ENCODE peak calls at places on chromosomes 7 and 10, in seven cellular contexts. Z, V, R, W, Q, Y and H are unnamed samples.

GRCh38 chr10:107718868-107719267 is 554.4 kb upstream of the SORCS1 start:
- DNase-seq in Z (no peak), V (no peak), R (no peak), W (peak), Q (no peak), Y (no peak), H (no peak)

GRCh38 chr7:73526892-73527821 is 5.1 kb upstream of the BAZ1B start:
- DNase-seq in Z (no peak), V (no peak), R (no peak), W (no peak), Q (no peak), Y (no peak), H (no peak)

GRCh38 chr7:101708223-101708622 is 79.1 kb upstream of the MYL10 start:
- DNase-seq in Z (no peak), V (no peak), R (no peak), W (no peak), Q (no peak), Y (no peak), H (no peak)

GRCh38 chr10:7305053-7305452 is 105.8 kb downstream of the SFMBT2 start:
- DNase-seq in Z (no peak), V (no peak), R (no peak), W (no peak), Q (no peak), Y (no peak), H (no peak)

GRCh38 chr7:106812027-106812643 is 52.9 kb upstream of the PIK3CG start:
- DNase-seq in Z (no peak), V (no peak), R (no peak), W (no peak), Q (no peak), Y (no peak), H (no peak)

GRCh38 chr10:63707254-63707910 is 186.2 kb downstream of the REEP3 start:
- DNase-seq in Z (peak), V (no peak), R (peak), W (peak), Q (peak), Y (peak), H (no peak)

GRCh38 chr7:157556339-157556944 is 219.6 kb downstream of the DNAJB6 start:
- DNase-seq in Z (no peak), V (no peak), R (no peak), W (no peak), Q (no peak), Y (peak), H (no peak)

GRCh38 chr10:130388746-130389145 is 252.6 kb downstream of the GLRX3 start:
- DNase-seq in Z (no peak), V (no peak), R (no peak), W (no peak), Q (no peak), Y (peak), H (no peak)

GRCh38 chr10:95211606-95212279 is 17.7 kb downstream of the ACSM6 start:
- DNase-seq in Z (no peak), V (no peak), R (no peak), W (no peak), Q (no peak), Y (no peak), H (no peak)

GRCh38 chr10:132611026-132611910 is 73.7 kb downstream of the INPP5A start:
- DNase-seq in Z (no peak), V (no peak), R (no peak), W (no peak), Q (no peak), Y (peak), H (no peak)

GRCh38 chr10:34866848-34867247 is 51.8 kb upstream of the PARD3 start:
- DNase-seq in Z (no peak), V (peak), R (no peak), W (no peak), Q (no peak), Y (no peak), H (no peak)

GRCh38 chr7:158378978-158379377 is 208.6 kb downstream of the PTPRN2 start:
- DNase-seq in Z (no peak), V (no peak), R (no peak), W (no peak), Q (no peak), Y (no peak), H (no peak)

GRCh38 chr10:3850999-3851937 is 66.3 kb upstream of the KLF6 start:
- DNase-seq in Z (peak), V (no peak), R (peak), W (peak), Q (peak), Y (no peak), H (no peak)

GRCh38 chr10:118340486-118340885 is 1.6 kb downstream of the FAM204A start:
- DNase-seq in Z (no peak), V (no peak), R (no peak), W (no peak), Q (no peak), Y (no peak), H (no peak)

GRCh38 chr10:122199070-122199469 is 72.0 kb upstream of the BTBD16 start:
- DNase-seq in Z (no peak), V (no peak), R (no peak), W (no peak), Q (no peak), Y (no peak), H (no peak)

GRCh38 chr10:49759787-49760551 is 2.2 kb downstream of the OGDHL start:
- DNase-seq in Z (no peak), V (no peak), R (no peak), W (no peak), Q (no peak), Y (peak), H (no peak)

GRCh38 chr10:36173364-36173763 is 531.3 kb upstream of the FZD8 start:
- DNase-seq in Z (no peak), V (peak), R (peak), W (peak), Q (no peak), Y (no peak), H (no peak)

GRCh38 chr7:38862666-38863065 is 46.3 kb downstream of the VPS41 start:
- DNase-seq in Z (no peak), V (no peak), R (no peak), W (no peak), Q (no peak), Y (no peak), H (no peak)

GRCh38 chr7:100685049-100685605 is 8.9 kb downstream of the GIGYF1 start:
- DNase-seq in Z (no peak), V (no peak), R (no peak), W (no peak), Q (no peak), Y (no peak), H (no peak)

GRCh38 chr7:155198901-155199845 is 98.5 kb upstream of the INSIG1 start:
- DNase-seq in Z (peak), V (no peak), R (peak), W (peak), Q (no peak), Y (peak), H (no peak)

GRCh38 chr10:12638103-12638502 is 288.8 kb downstream of the CAMK1D start:
- DNase-seq in Z (no peak), V (no peak), R (no peak), W (no peak), Q (no peak), Y (no peak), H (no peak)

GRCh38 chr10:15046626-15047025 is 2.9 kb downstream of the OLAH start:
- DNase-seq in Z (no peak), V (peak), R (peak), W (peak), Q (no peak), Y (no peak), H (no peak)

GRCh38 chr7:44898059-44898458 is 12.7 kb upstream of the PURB start:
- DNase-seq in Z (no peak), V (no peak), R (no peak), W (no peak), Q (no peak), Y (no peak), H (no peak)

GRCh38 chr7:20839987-20840386 is 53.3 kb upstream of the SP8 start:
- DNase-seq in Z (no peak), V (no peak), R (no peak), W (no peak), Q (no peak), Y (no peak), H (no peak)

GRCh38 chr10:86671985-86672710 is 3.8 kb downstream of the LDB3 start:
- DNase-seq in Z (no peak), V (peak), R (no peak), W (peak), Q (no peak), Y (no peak), H (no peak)

GRCh38 chr10:59958882-59959281 is 52.5 kb upstream of the CCDC6 start:
- DNase-seq in Z (no peak), V (no peak), R (no peak), W (no peak), Q (no peak), Y (no peak), H (no peak)

GRCh38 chr10:50615654-50616053 is 8.1 kb downstream of the SGMS1 start:
- DNase-seq in Z (no peak), V (no peak), R (no peak), W (no peak), Q (no peak), Y (no peak), H (no peak)

GRCh38 chr7:36265720-36266119 is 112.7 kb downstream of the EEPD1 start:
- DNase-seq in Z (no peak), V (no peak), R (no peak), W (peak), Q (no peak), Y (no peak), H (no peak)

GRCh38 chr10:88070080-88070880 is 206.9 kb downstream of the PTEN start:
- DNase-seq in Z (no peak), V (no peak), R (peak), W (peak), Q (no peak), Y (no peak), H (no peak)

GRCh38 chr10:77837248-77837924 is 89.2 kb downstream of the DLG5 start:
- DNase-seq in Z (no peak), V (no peak), R (peak), W (no peak), Q (no peak), Y (no peak), H (no peak)

GRCh38 chr7:147813316-147813715 is 777.2 kb upstream of the C7orf33 start:
- DNase-seq in Z (no peak), V (no peak), R (no peak), W (no peak), Q (no peak), Y (no peak), H (no peak)

GRCh38 chr10:44028384-44029137 is 356.3 kb downstream of the CXCL12 start:
- DNase-seq in Z (no peak), V (no peak), R (no peak), W (no peak), Q (no peak), Y (no peak), H (no peak)

GRCh38 chr10:44032216-44032615 is 352.7 kb downstream of the CXCL12 start:
- DNase-seq in Z (no peak), V (no peak), R (no peak), W (peak), Q (no peak), Y (no peak), H (no peak)

GRCh38 chr10:44033008-44033407 is 351.9 kb downstream of the CXCL12 start:
- DNase-seq in Z (no peak), V (no peak), R (peak), W (peak), Q (no peak), Y (no peak), H (no peak)

GRCh38 chr10:44030681-44031080 is 354.2 kb downstream of the CXCL12 start:
- DNase-seq in Z (no peak), V (no peak), R (no peak), W (peak), Q (no peak), Y (no peak), H (no peak)

DNA sequence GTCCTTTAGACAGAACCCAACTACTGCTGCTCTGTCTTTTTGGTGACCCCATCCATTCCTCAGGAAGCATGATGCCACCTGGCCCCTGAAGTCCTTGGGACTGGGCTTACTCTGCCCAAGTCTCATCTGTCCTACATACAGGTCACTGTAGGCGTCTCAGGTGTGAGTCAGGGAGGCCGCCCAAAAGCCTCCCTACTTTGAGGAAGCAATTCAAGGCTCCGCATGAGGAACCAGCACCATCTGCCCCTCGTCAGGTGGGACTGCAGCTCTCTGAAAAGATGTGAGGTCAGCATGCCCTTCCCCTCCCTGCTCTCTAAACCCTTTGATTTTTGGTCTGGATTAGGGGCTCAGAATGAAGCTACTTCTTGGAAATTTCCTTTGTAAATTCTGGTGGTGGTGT is 354.8 kb downstream of the CXCL12 start:
- DNase-seq in Z (no peak), V (no peak), R (no peak), W (no peak), Q (no peak), Y (no peak), H (no peak)
- TF ChIP-seq CTCF in Z (no peak), V (no peak), R (no peak), W (no peak), Q (no peak), Y (no peak), H (no peak)

GRCh38 chr10:75622503-75622902 is 191.1 kb downstream of the LRMDA start:
- DNase-seq in Z (no peak), V (no peak), R (no peak), W (no peak), Q (no peak), Y (no peak), H (no peak)
- H3K4me3 ChIP-seq in Z (no peak), V (no peak), R (no peak), W (no peak), Q (no peak), Y (no peak), H (no peak)

DNA sequence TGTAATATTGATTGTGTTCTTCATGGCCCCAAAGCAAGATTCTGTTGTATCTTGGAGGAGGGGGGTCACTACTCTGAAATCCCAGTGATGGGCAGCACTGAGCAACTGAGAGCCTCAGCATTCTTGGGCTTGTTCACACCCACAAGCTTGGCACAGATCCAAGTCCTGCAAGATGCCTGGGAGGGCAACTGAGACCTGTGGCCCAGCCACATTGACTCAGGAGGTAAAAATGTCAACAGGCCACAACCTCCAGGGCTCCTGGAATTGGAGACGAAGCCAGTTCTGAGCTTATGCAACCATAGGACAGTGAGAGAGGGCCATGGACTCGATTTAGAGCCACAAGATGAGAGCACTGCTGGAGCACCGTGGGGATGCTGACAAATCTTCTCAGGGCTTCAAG is 3.1 kb upstream of the DOCK1 start:
- DNase-seq in Z (peak), V (no peak), R (peak), W (peak), Q (peak), Y (no peak), H (no peak)
- TF ChIP-seq CTCF in Z (no peak), V (no peak), R (peak), W (peak), Q (no peak), Y (no peak), H (no peak)

GRCh38 chr7:34162676-34163075 is 257.3 kb downstream of the BMPER start:
- DNase-seq in Z (no peak), V (no peak), R (no peak), W (no peak), Q (no peak), Y (no peak), H (no peak)

GRCh38 chr7:34163956-34164355 is 258.6 kb downstream of the BMPER start:
- DNase-seq in Z (no peak), V (no peak), R (no peak), W (no peak), Q (no peak), Y (no peak), H (no peak)

GRCh38 chr7:34165927-34166550 is 260.7 kb downstream of the BMPER start:
- DNase-seq in Z (peak), V (no peak), R (peak), W (peak), Q (no peak), Y (no peak), H (no peak)

GRCh38 chr7:34168013-34168412 is 262.7 kb downstream of the BMPER start:
- DNase-seq in Z (no peak), V (no peak), R (no peak), W (no peak), Q (no peak), Y (no peak), H (no peak)

GRCh38 chr7:34165466-34165865 is 260.1 kb downstream of the BMPER start:
- DNase-seq in Z (no peak), V (no peak), R (no peak), W (no peak), Q (no peak), Y (no peak), H (no peak)
- H3K4me3 ChIP-seq in Z (no peak), V (no peak), R (no peak), W (no peak), Q (no peak), Y (no peak), H (no peak)

GRCh38 chr10:126060232-126060935 is 164.0 kb downstream of the FANK1 start:
- DNase-seq in Z (peak), V (peak), R (peak), W (peak), Q (peak), Y (peak), H (no peak)

GRCh38 chr10:126057494-126057893 is 161.1 kb downstream of the FANK1 start:
- DNase-seq in Z (no peak), V (no peak), R (no peak), W (no peak), Q (no peak), Y (no peak), H (no peak)

GRCh38 chr10:126058104-126058503 is 161.7 kb downstream of the FANK1 start:
- DNase-seq in Z (no peak), V (no peak), R (no peak), W (no peak), Q (no peak), Y (no peak), H (no peak)

GRCh38 chr10:126058507-126058906 is 162.1 kb downstream of the FANK1 start:
- DNase-seq in Z (no peak), V (no peak), R (no peak), W (no peak), Q (no peak), Y (no peak), H (no peak)

GRCh38 chr10:126059101-126059826 is 162.9 kb downstream of the FANK1 start:
- DNase-seq in Z (no peak), V (no peak), R (no peak), W (no peak), Q (peak), Y (no peak), H (no peak)
- TF ChIP-seq CTCF in Z (no peak), V (no peak), R (no peak), W (no peak), Q (no peak), Y (no peak), H (no peak)

GRCh38 chr7:52323202-52323746 is 712.2 kb upstream of the POM121L12 start:
- DNase-seq in Z (no peak), V (no peak), R (no peak), W (no peak), Q (no peak), Y (no peak), H (no peak)
- H3K4me3 ChIP-seq in Z (no peak), V (no peak), R (no peak), W (no peak), Q (no peak), Y (no peak), H (no peak)

GRCh38 chr10:79052311-79053080 is 16.3 kb upstream of the ZMIZ1 start:
- DNase-seq in Z (peak), V (peak), R (no peak), W (peak), Q (no peak), Y (peak), H (no peak)
- TF ChIP-seq CTCF in Z (no peak), V (peak), R (peak), W (peak), Q (no peak), Y (no peak), H (no peak)

DNA sequence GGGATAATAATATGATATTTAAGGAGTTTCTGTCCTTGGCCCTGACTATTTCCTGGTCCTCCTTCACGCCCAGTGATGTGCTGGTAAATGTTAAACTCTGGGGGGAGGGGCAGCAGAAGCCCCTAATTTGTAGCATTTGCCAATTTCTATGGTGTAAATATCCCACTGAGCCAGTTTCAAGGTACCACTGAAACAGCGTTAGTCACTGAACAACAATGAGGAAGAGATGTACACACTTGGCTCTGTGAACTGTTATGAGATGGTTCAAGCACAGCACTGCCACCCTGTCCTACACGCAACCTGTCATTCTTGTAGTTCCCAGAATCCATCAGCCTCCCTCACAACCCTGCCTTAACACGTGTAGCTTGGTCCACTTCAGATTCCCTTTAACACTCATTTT is 39.8 kb downstream of the MET start:
- DNase-seq in Z (no peak), V (no peak), R (no peak), W (no peak), Q (no peak), Y (no peak), H (no peak)
- H3K4me3 ChIP-seq in Z (peak), V (no peak), R (no peak), W (no peak), Q (no peak), Y (no peak), H (no peak)

GRCh38 chr10:70381491-70382421 is 669 bp downstream of the LRRC20 start:
- DNase-seq in Z (peak), V (peak), R (peak), W (peak), Q (no peak), Y (peak), H (no peak)
- TF ChIP-seq CTCF in Z (no peak), V (peak), R (no peak), W (no peak), Q (no peak), Y (no peak), H (no peak)

GRCh38 chr7:71439316-71439715 is 307.4 kb downstream of the GALNT17 start:
- DNase-seq in Z (no peak), V (no peak), R (no peak), W (no peak), Q (no peak), Y (no peak), H (no peak)

GRCh38 chr7:71443197-71443542 is 311.2 kb downstream of the GALNT17 start:
- DNase-seq in Z (no peak), V (no peak), R (no peak), W (no peak), Q (no peak), Y (no peak), H (no peak)

GRCh38 chr7:71444130-71444529 is 312.2 kb downstream of the GALNT17 start:
- DNase-seq in Z (no peak), V (no peak), R (no peak), W (no peak), Q (no peak), Y (no peak), H (no peak)

GRCh38 chr7:71442492-71443196 is 310.7 kb downstream of the GALNT17 start:
- DNase-seq in Z (no peak), V (no peak), R (no peak), W (no peak), Q (no peak), Y (no peak), H (no peak)
- H3K4me3 ChIP-seq in Z (no peak), V (no peak), R (no peak), W (no peak), Q (no peak), Y (no peak), H (no peak)